ENCODE peak calls at places on chromosomes 4 and X, in five cellular contexts. M is ovary, E is psoas muscle, J is NCI-H510A, L is tibial artery. C is an unnamed sample.

GRCh38 chr4:77001907-77002306 is 52.4 kb downstream of the SEPTIN11 start:
- DNase-seq in J (no peak), E (no peak), L (no peak), M (no peak), C (peak)

GRCh38 chr4:37685211-37685725 is 908 bp downstream of the RELL1 start:
- DNase-seq in L (no peak), M (no peak), J (no peak), E (no peak), C (no peak)

GRCh38 chr4:154854362-154854761 is 73.3 kb downstream of the RBM46 start:
- DNase-seq in E (no peak), L (no peak), M (no peak), J (no peak), C (no peak)

GRCh38 chrX:138939038-138939437 is 227.5 kb upstream of the FGF13 start:
- DNase-seq in M (no peak), J (no peak), E (peak), L (no peak), C (no peak)

GRCh38 chr4:38802561-38803355 is 1.8 kb downstream of the TLR1 start:
- DNase-seq in J (no peak), E (no peak), L (no peak), M (no peak), C (no peak)

GRCh38 chr4:78707268-78707667 is 68.9 kb upstream of the BMP2K start:
- DNase-seq in J (no peak), M (no peak), L (no peak), E (no peak), C (no peak)

GRCh38 chr4:89765966-89766365 is 71.0 kb downstream of the SNCA start:
- DNase-seq in L (no peak), J (no peak), E (no peak), M (no peak), C (peak)

GRCh38 chr4:155906554-155907247 is 3.2 kb downstream of the TDO2 start:
- DNase-seq in M (no peak), J (no peak), E (no peak), L (no peak), C (peak)

GRCh38 chr4:41838590-41838989 is 90.1 kb upstream of the PHOX2B start:
- DNase-seq in E (no peak), L (no peak), M (no peak), J (no peak), C (no peak)

GRCh38 chr4:169263791-169264392 is 6.9 kb downstream of the SH3RF1 start:
- DNase-seq in L (no peak), J (no peak), M (no peak), E (no peak), C (no peak)

GRCh38 chrX:154401918-154402621 is 3.9 kb downstream of the RPL10 start:
- DNase-seq in E (no peak), J (no peak), L (no peak), M (no peak), C (no peak)

GRCh38 chr4:139651282-139652194 is 14.1 kb upstream of the MGST2 start:
- DNase-seq in M (peak), J (no peak), L (peak), E (peak), C (no peak)

GRCh38 chr4:175531405-175532091 is 280.5 kb downstream of the GPM6A start:
- DNase-seq in M (no peak), L (no peak), J (no peak), E (no peak), C (no peak)

C was measured in DMS79.